ENCODE peak calls at places on chromosomes 3 and 15, in eight cellular contexts. M, Q, C, U, Z, J, R and Y are unnamed samples.

GRCh38 chr15:35746121-35746520 is 200.2 kb upstream of the DPH6 start:
- DNase-seq in M (no peak), Q (no peak), C (no peak), U (no peak), Z (no peak), J (peak; percentile 66), R (no peak), Y (no peak)

GRCh38 chr3:140546649-140547048 is 131.2 kb upstream of the TRIM42 start:
- DNase-seq in M (no peak), Q (no peak), C (no peak), U (no peak), Z (no peak), J (no peak), R (no peak), Y (no peak)

GRCh38 chr3:34008836-34009479 is 210.5 kb downstream of the PDCD6IP start:
- DNase-seq in M (no peak), Q (no peak), C (no peak), U (no peak), Z (no peak), J (no peak), R (peak; percentile 3), Y (no peak)

GRCh38 chr3:21526461-21526860 is 224.5 kb downstream of the ZNF385D start:
- DNase-seq in M (no peak), Q (no peak), C (no peak), U (no peak), Z (no peak), J (no peak), R (no peak), Y (no peak)

GRCh38 chr15:75049392-75049791 is 26.0 kb downstream of the PPCDC start:
- DNase-seq in M (peak; percentile 37), Q (no peak), C (peak; percentile 63), U (peak; percentile 32), Z (peak; percentile 86), J (no peak), R (peak; percentile 67), Y (no peak)

GRCh38 chr15:74955796-74956647 is 550 bp downstream of the RPP25 start:
- DNase-seq in M (peak; percentile 50), Q (peak; percentile 96), C (peak; percentile 88), U (peak; percentile 62), Z (peak; percentile 83), J (peak; percentile 64), R (no peak), Y (no peak)

GRCh38 chr15:87477759-87478687 is 778.5 kb downstream of the NTRK3 start:
- DNase-seq in M (peak; percentile 89), Q (no peak), C (no peak), U (peak; percentile 75), Z (no peak), J (peak; percentile 19), R (peak; percentile 37), Y (peak; percentile 40)

GRCh38 chr15:79602731-79603130 is 170.6 kb downstream of the MINAR1 start:
- DNase-seq in M (no peak), Q (no peak), C (no peak), U (peak; percentile 26), Z (no peak), J (no peak), R (no peak), Y (no peak)

GRCh38 chr3:192715126-192715525 is 12.2 kb downstream of the FGF12 start:
- DNase-seq in M (no peak), Q (no peak), C (no peak), U (no peak), Z (no peak), J (no peak), R (no peak), Y (no peak)

GRCh38 chr3:102200126-102200525 is 234.7 kb upstream of the ZPLD1 start:
- DNase-seq in M (peak; percentile 38), Q (no peak), C (no peak), U (peak; percentile 18), Z (no peak), J (no peak), R (no peak), Y (no peak)

GRCh38 chr3:171458056-171458856 is 1.9 kb downstream of the TNIK start:
- DNase-seq in M (no peak), Q (no peak), C (peak; percentile 74), U (no peak), Z (peak; percentile 20), J (no peak), R (no peak), Y (no peak)

GRCh38 chr3:176352716-176353334 is 844.5 kb downstream of the TBL1XR1 start:
- DNase-seq in M (no peak), Q (no peak), C (no peak), U (peak; percentile 0), Z (no peak), J (peak; percentile 43), R (no peak), Y (peak; percentile 14)

GRCh38 chr3:3110299-3110630 is at the start of gene IL5RA:
- DNase-seq in M (no peak), Q (no peak), C (no peak), U (no peak), Z (no peak), J (no peak), R (no peak), Y (no peak)

GRCh38 chr3:3109407-3110298 is 521 bp downstream of the IL5RA start:
- DNase-seq in M (no peak), Q (no peak), C (no peak), U (no peak), Z (no peak), J (no peak), R (no peak), Y (no peak)

GRCh38 chr3:3107858-3108257 is 2.3 kb downstream of the IL5RA start:
- DNase-seq in M (no peak), Q (no peak), C (no peak), U (no peak), Z (no peak), J (no peak), R (no peak), Y (no peak)

GRCh38 chr3:3113042-3113709 is 3.0 kb upstream of the IL5RA start:
- DNase-seq in M (no peak), Q (peak; percentile 40), C (no peak), U (no peak), Z (no peak), J (no peak), R (no peak), Y (no peak)

DNA sequence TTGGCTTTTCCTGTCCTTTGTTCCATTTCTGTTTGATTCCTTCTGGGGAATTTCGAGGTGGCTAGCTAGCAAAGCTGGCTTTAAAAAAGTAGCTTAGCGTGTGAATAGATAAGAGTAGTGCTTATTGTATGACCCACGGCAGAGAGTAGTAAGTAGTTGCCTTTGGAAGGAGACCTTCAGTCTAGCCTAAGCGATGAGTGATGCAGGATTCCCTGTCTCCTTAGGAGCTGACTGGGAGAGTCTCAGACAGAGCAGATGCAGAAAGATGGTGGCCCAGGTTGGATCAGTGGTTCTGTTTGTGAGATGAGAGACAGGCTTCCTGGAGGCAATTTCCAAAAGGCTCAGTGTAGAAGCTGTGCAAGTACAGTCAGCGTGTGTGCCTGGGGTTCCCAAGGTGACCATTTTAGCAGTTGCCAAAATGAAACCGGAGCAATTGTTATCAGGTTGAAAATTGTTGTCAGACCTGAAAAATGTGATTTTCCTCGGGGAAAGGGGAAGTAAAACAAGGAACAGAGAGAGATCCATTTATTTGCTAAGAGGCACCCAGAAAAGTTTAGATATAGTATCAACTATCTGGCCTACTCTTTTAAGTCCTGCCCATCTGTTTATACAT is 681 bp upstream of the IL5RA start:
- DNase-seq in M (no peak), Q (no peak), C (no peak), U (no peak), Z (no peak), J (no peak), R (no peak), Y (no peak)
- H3K4me3 ChIP-seq in M (no peak overlapping the region), Q (no peak overlapping the region), C (no peak overlapping the region), U (no peak overlapping the region), Z (no peak overlapping the region), J (no peak overlapping the region), R (no peak overlapping the region), Y (no peak overlapping the region)

GRCh38 chr15:64521201-64521600 is 60.8 kb downstream of the ZNF609 start:
- DNase-seq in M (no peak), Q (no peak), C (no peak), U (no peak), Z (no peak), J (no peak), R (peak; percentile 42), Y (no peak)

GRCh38 chr15:64522226-64522823 is 61.9 kb downstream of the ZNF609 start:
- DNase-seq in M (no peak), Q (no peak), C (no peak), U (no peak), Z (no peak), J (no peak), R (no peak), Y (no peak)

GRCh38 chr15:64521726-64522164 is 61.4 kb downstream of the ZNF609 start:
- DNase-seq in M (peak; percentile 18), Q (no peak), C (no peak), U (peak; percentile 49), Z (peak; percentile 44), J (peak; percentile 44), R (peak; percentile 82), Y (no peak)

GRCh38 chr15:64523240-64523639 is 62.9 kb downstream of the ZNF609 start:
- DNase-seq in M (no peak), Q (no peak), C (no peak), U (no peak), Z (no peak), J (no peak), R (no peak), Y (no peak)

GRCh38 chr15:64519897-64520296 is 59.5 kb downstream of the ZNF609 start:
- DNase-seq in M (no peak), Q (no peak), C (no peak), U (no peak), Z (no peak), J (no peak), R (no peak), Y (no peak)
- TF ChIP-seq CTCF in M (peak; percentile 2), Q (no peak), C (no peak), U (no peak), Z (no peak), J (no peak), R (no peak), Y (no peak)

GRCh38 chr3:32002536-32003368 is 21.2 kb downstream of the ZNF860 start:
- DNase-seq in M (peak; percentile 36), Q (no peak), C (no peak), U (no peak), Z (no peak), J (peak; percentile 28), R (no peak), Y (no peak)
- H3K4me3 ChIP-seq in M (no peak overlapping the region), Q (no peak overlapping the region), C (no peak overlapping the region), U (no peak overlapping the region), Z (no peak overlapping the region), J (no peak overlapping the region), R (no peak overlapping the region), Y (no peak overlapping the region)

GRCh38 chr15:55741592-55742497 is 1.1 kb downstream of the PRTG start:
- DNase-seq in M (peak; percentile 18), Q (no peak), C (no peak), U (no peak), Z (no peak), J (no peak), R (no peak), Y (no peak)

GRCh38 chr15:55744026-55744655 is 1.2 kb upstream of the PRTG start:
- DNase-seq in M (no peak), Q (no peak), C (no peak), U (no peak), Z (no peak), J (no peak), R (no peak), Y (no peak)

GRCh38 chr15:55743615-55743978 is 645 bp upstream of the PRTG start:
- DNase-seq in M (peak; percentile 10), Q (no peak), C (no peak), U (no peak), Z (no peak), J (no peak), R (no peak), Y (no peak)

GRCh38 chr15:55742498-55742926 is 440 bp downstream of the PRTG start:
- DNase-seq in M (no peak), Q (no peak), C (peak; percentile 13), U (no peak), Z (peak; percentile 17), J (no peak), R (no peak), Y (no peak)

GRCh38 chr15:55742927-55743614 is at the start of gene PRTG:
- DNase-seq in M (peak; percentile 82), Q (no peak), C (peak; percentile 38), U (peak; percentile 42), Z (peak; percentile 81), J (peak; percentile 76), R (peak; percentile 23), Y (no peak)
- TF ChIP-seq CTCF in M (no peak), Q (no peak), C (no peak), U (no peak), Z (no peak), J (no peak), R (no peak), Y (no peak)